ENCODE peak calls at places on chromosomes 16 and 17, in five cellular contexts. One of them, this sample, is unnamed.

GRCh38 chr17:61815863-61816523 is 47.3 kb downstream of the BRIP1 start:
- DNase-seq in CD8-positive, alpha-beta memory T cell: no peak
- DNase-seq in left colon: no peak
- DNase-seq in activated naive CD4-positive, alpha-beta T cell: no peak
- DNase-seq in lung microvascular endothelial cell: no peak
- DNase-seq in this sample: no peak

GRCh38 chr17:53630115-53630514 is 192.6 kb upstream of the KIF2B start:
- DNase-seq in CD8-positive, alpha-beta memory T cell: no peak
- DNase-seq in left colon: no peak
- DNase-seq in activated naive CD4-positive, alpha-beta T cell: no peak
- DNase-seq in lung microvascular endothelial cell: no peak
- DNase-seq in this sample: no peak

GRCh38 chr16:57601801-57602478 is 26.5 kb upstream of the ADGRG1 start:
- DNase-seq in CD8-positive, alpha-beta memory T cell: peak; percentile 62
- DNase-seq in left colon: no peak
- DNase-seq in activated naive CD4-positive, alpha-beta T cell: no peak
- DNase-seq in lung microvascular endothelial cell: no peak
- DNase-seq in this sample: no peak

GRCh38 chr17:4420692-4421131 is 13.0 kb upstream of the SPNS3 start:
- DNase-seq in CD8-positive, alpha-beta memory T cell: peak; percentile 69
- DNase-seq in left colon: peak; percentile 47
- DNase-seq in activated naive CD4-positive, alpha-beta T cell: peak; percentile 4
- DNase-seq in lung microvascular endothelial cell: peak; percentile 79
- DNase-seq in this sample: peak; percentile 58

GRCh38 chr17:43814714-43815113 is 18.2 kb downstream of the MPP3 start:
- DNase-seq in CD8-positive, alpha-beta memory T cell: no peak
- DNase-seq in left colon: no peak
- DNase-seq in activated naive CD4-positive, alpha-beta T cell: no peak
- DNase-seq in lung microvascular endothelial cell: peak; percentile 72
- DNase-seq in this sample: no peak

GRCh38 chr17:66698270-66698669 is 136.6 kb upstream of the CACNG5 start:
- DNase-seq in CD8-positive, alpha-beta memory T cell: no peak
- DNase-seq in left colon: no peak
- DNase-seq in activated naive CD4-positive, alpha-beta T cell: no peak
- DNase-seq in lung microvascular endothelial cell: no peak
- DNase-seq in this sample: no peak

GRCh38 chr16:30557397-30557949 is 701 bp downstream of the ZNF764 start:
- DNase-seq in CD8-positive, alpha-beta memory T cell: no peak
- DNase-seq in left colon: no peak
- DNase-seq in activated naive CD4-positive, alpha-beta T cell: no peak
- DNase-seq in lung microvascular endothelial cell: no peak
- DNase-seq in this sample: no peak

GRCh38 chr16:563072-563644 is 3.0 kb downstream of the PRR35 start:
- DNase-seq in CD8-positive, alpha-beta memory T cell: no peak
- DNase-seq in left colon: no peak
- DNase-seq in activated naive CD4-positive, alpha-beta T cell: no peak
- DNase-seq in lung microvascular endothelial cell: no peak
- DNase-seq in this sample: no peak

GRCh38 chr16:11379420-11379819 is 34.2 kb downstream of the RMI2 start:
- DNase-seq in CD8-positive, alpha-beta memory T cell: no peak
- DNase-seq in left colon: no peak
- DNase-seq in activated naive CD4-positive, alpha-beta T cell: no peak
- DNase-seq in lung microvascular endothelial cell: peak; percentile 56
- DNase-seq in this sample: no peak

GRCh38 chr17:81510798-81511549 is 1.6 kb downstream of the ACTG1 start:
- DNase-seq in CD8-positive, alpha-beta memory T cell: peak; percentile 64
- DNase-seq in left colon: peak; percentile 52
- DNase-seq in activated naive CD4-positive, alpha-beta T cell: no peak
- DNase-seq in lung microvascular endothelial cell: peak; percentile 55
- DNase-seq in this sample: no peak

GRCh38 chr16:23640669-23640958 is 496 bp downstream of the PALB2 start:
- DNase-seq in CD8-positive, alpha-beta memory T cell: no peak
- DNase-seq in left colon: no peak
- DNase-seq in activated naive CD4-positive, alpha-beta T cell: no peak
- DNase-seq in lung microvascular endothelial cell: peak; percentile 3
- DNase-seq in this sample: no peak

GRCh38 chr17:75074532-75074931 is 13.2 kb upstream of the SLC16A5 start:
- DNase-seq in CD8-positive, alpha-beta memory T cell: no peak
- DNase-seq in left colon: no peak
- DNase-seq in activated naive CD4-positive, alpha-beta T cell: no peak
- DNase-seq in lung microvascular endothelial cell: no peak
- DNase-seq in this sample: no peak

GRCh38 chr17:78253946-78254672 is 22.7 kb downstream of the TMEM235 start:
- DNase-seq in CD8-positive, alpha-beta memory T cell: peak; percentile 80
- DNase-seq in left colon: peak; percentile 91
- DNase-seq in activated naive CD4-positive, alpha-beta T cell: peak; percentile 46
- DNase-seq in lung microvascular endothelial cell: peak; percentile 81
- DNase-seq in this sample: peak; percentile 47

GRCh38 chr17:5563451-5563850 is 20.9 kb downstream of the NLRP1 start:
- DNase-seq in CD8-positive, alpha-beta memory T cell: no peak
- DNase-seq in left colon: no peak
- DNase-seq in activated naive CD4-positive, alpha-beta T cell: no peak
- DNase-seq in lung microvascular endothelial cell: peak; percentile 18
- DNase-seq in this sample: no peak

GRCh38 chr16:85539084-85539483 is 74.0 kb upstream of the GSE1 start:
- DNase-seq in CD8-positive, alpha-beta memory T cell: no peak
- DNase-seq in left colon: no peak
- DNase-seq in activated naive CD4-positive, alpha-beta T cell: no peak
- DNase-seq in lung microvascular endothelial cell: no peak
- DNase-seq in this sample: no peak

GRCh38 chr17:13405807-13406206 is 195.9 kb downstream of the HS3ST3A1 start:
- DNase-seq in CD8-positive, alpha-beta memory T cell: no peak
- DNase-seq in left colon: no peak
- DNase-seq in activated naive CD4-positive, alpha-beta T cell: no peak
- DNase-seq in lung microvascular endothelial cell: no peak
- DNase-seq in this sample: no peak

GRCh38 chr16:15757630-15758251 is 99.1 kb downstream of the MYH11 start:
- DNase-seq in CD8-positive, alpha-beta memory T cell: no peak
- DNase-seq in left colon: no peak
- DNase-seq in activated naive CD4-positive, alpha-beta T cell: no peak
- DNase-seq in lung microvascular endothelial cell: no peak
- DNase-seq in this sample: no peak

GRCh38 chr17:57875109-57876022 is 25.5 kb upstream of the MRPS23 start:
- DNase-seq in CD8-positive, alpha-beta memory T cell: no peak
- DNase-seq in left colon: peak; percentile 54
- DNase-seq in activated naive CD4-positive, alpha-beta T cell: no peak
- DNase-seq in lung microvascular endothelial cell: peak; percentile 98
- DNase-seq in this sample: peak; percentile 96

This sample was measured in pulmonary artery endothelial cell.